ENCODE peak calls at places on chromosome 17, in five cellular contexts. F is BJ; L is nephron progenitor cell; W is tibial artery; O is CD4-positive, alpha-beta T cell. H is an unnamed sample.

GRCh38 chr17:42529054-42529453 is 7.0 kb upstream of the NAGLU start:
- DNase-seq in W (no peak), L (no peak), F (no peak), O (no peak), H (no peak)

GRCh38 chr17:28180449-28180848 is 138.0 kb downstream of the NLK start:
- DNase-seq in O (no peak), F (peak), L (no peak), W (no peak), H (no peak)

GRCh38 chr17:58335061-58335731 is 6.6 kb upstream of the TSPOAP1 start:
- DNase-seq in W (no peak), O (no peak), F (no peak), L (no peak), H (peak)

GRCh38 chr17:42683407-42684031 is 1.2 kb downstream of the CNTNAP1 start:
- DNase-seq in L (no peak), W (peak), O (no peak), F (no peak), H (no peak)

GRCh38 chr17:43582426-43582825 is 36.3 kb upstream of the ETV4 start:
- DNase-seq in W (no peak), F (no peak), O (no peak), L (no peak), H (no peak)

GRCh38 chr17:19766421-19767270 is 18.5 kb upstream of the ALDH3A1 start:
- DNase-seq in L (peak), W (peak), F (no peak), O (peak), H (peak)

GRCh38 chr17:17384291-17384615 is 81.1 kb downstream of the NT5M start:
- DNase-seq in F (no peak), W (no peak), O (no peak), L (no peak), H (no peak)

GRCh38 chr17:13978478-13978877 is 90.8 kb upstream of the COX10 start:
- DNase-seq in O (no peak), F (no peak), W (no peak), L (no peak), H (no peak)

GRCh38 chr17:72806011-72806410 is 286.5 kb downstream of the SLC39A11 start:
- DNase-seq in L (no peak), F (no peak), W (no peak), O (no peak), H (no peak)

GRCh38 chr17:40062347-40063033 is at the start of gene THRA:
- DNase-seq in W (peak), L (peak), O (peak), F (no peak), H (no peak)

GRCh38 chr17:82603981-82604448 is 44.2 kb downstream of the WDR45B start:
- DNase-seq in O (no peak), F (no peak), L (no peak), W (peak), H (peak)

GRCh38 chr17:51164911-51165679 is 1.1 kb upstream of the NME2 start:
- DNase-seq in O (no peak), F (no peak), W (no peak), L (peak), H (no peak)

GRCh38 chr17:8264320-8264719 is 15.2 kb downstream of the PFAS start:
- DNase-seq in L (no peak), W (no peak), O (no peak), F (no peak), H (no peak)

GRCh38 chr17:22507823-22508222 is 815.5 kb downstream of the KCNJ18 start:
- DNase-seq in L (no peak), W (no peak), F (no peak), O (no peak), H (no peak)

GRCh38 chr17:44351464-44351863 is 6.4 kb downstream of the GRN start:
- DNase-seq in F (no peak), O (no peak), L (no peak), W (no peak), H (no peak)

GRCh38 chr17:63181856-63182255 is 215.8 kb downstream of the TANC2 start:
- DNase-seq in W (no peak), F (no peak), L (no peak), O (no peak), H (no peak)

GRCh38 chr17:2547176-2547575 is 35.5 kb upstream of the METTL16 start:
- DNase-seq in F (no peak), O (no peak), L (no peak), W (no peak), H (no peak)

GRCh38 chr17:80605326-80606066 is 60.9 kb downstream of the RPTOR start:
- DNase-seq in O (peak), W (no peak), L (no peak), F (no peak), H (no peak)

GRCh38 chr17:35748979-35749378 is 4.1 kb downstream of the GAS2L2 start:
- DNase-seq in F (no peak), W (no peak), O (no peak), L (no peak), H (no peak)

GRCh38 chr17:30323262-30323894 is 10.5 kb downstream of the TMIGD1 start:
- DNase-seq in F (no peak), W (no peak), O (peak), L (no peak), H (peak)

GRCh38 chr17:75940727-75941441 is at the start of gene FBF1:
- DNase-seq in L (peak), O (peak), W (peak), F (peak), H (peak)
- TF ChIP-seq CTCF in L (no peak), O (no peak), W (no peak), F (peak), H (no peak)

GRCh38 chr17:348692-349425 is 3.7 kb downstream of the RPH3AL start:
- DNase-seq in L (no peak), F (no peak), W (no peak), O (no peak), H (no peak)

GRCh38 chr17:347309-347708 is 5.3 kb downstream of the RPH3AL start:
- DNase-seq in L (no peak), W (no peak), O (no peak), F (no peak), H (no peak)

GRCh38 chr17:345992-346785 is 6.4 kb downstream of the RPH3AL start:
- DNase-seq in L (no peak), F (no peak), O (no peak), W (no peak), H (no peak)

GRCh38 chr17:349666-350065 is 2.9 kb downstream of the RPH3AL start:
- DNase-seq in L (no peak), O (no peak), W (no peak), F (no peak), H (no peak)

GRCh38 chr17:348012-348411 is 4.6 kb downstream of the RPH3AL start:
- DNase-seq in O (no peak), L (no peak), F (no peak), W (no peak), H (no peak)
- TF ChIP-seq CTCF in O (no peak), L (no peak), F (no peak), W (no peak), H (no peak)

GRCh38 chr17:77644981-77645380 is 313.5 kb upstream of the TNRC6C start:
- DNase-seq in L (peak), F (no peak), W (no peak), O (peak), H (no peak)
- TF ChIP-seq CTCF in L (no peak), F (no peak), W (no peak), O (peak), H (no peak)

DNA sequence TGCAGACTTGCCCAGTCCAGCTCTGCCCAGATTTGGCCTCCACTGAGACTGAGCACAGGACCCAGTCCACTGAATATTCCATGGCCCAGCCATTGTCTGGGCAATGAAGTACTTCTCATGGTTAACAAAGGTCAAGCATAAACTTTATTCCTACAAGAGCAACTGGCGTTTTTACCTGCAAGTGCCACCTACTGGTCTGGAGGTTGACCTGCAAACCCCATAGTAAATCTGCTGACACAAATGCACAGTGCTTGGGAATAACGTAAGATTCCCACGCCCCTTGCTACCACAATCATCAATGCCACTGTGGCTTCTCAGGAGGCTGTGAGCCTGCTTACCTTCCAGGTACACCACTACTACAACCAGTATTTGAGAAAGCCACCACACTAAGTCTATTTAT is 170.2 kb downstream of the CEP112 start:
- DNase-seq in F (no peak), W (no peak), L (no peak), O (no peak), H (no peak)
- TF ChIP-seq CTCF in F (no peak), W (no peak), L (no peak), O (no peak), H (no peak)

GRCh38 chr17:31392856-31393748 is 1.6 kb downstream of the RAB11FIP4 start:
- DNase-seq in F (no peak), L (no peak), O (no peak), W (peak), H (no peak)

GRCh38 chr17:31391496-31391949 is at the start of gene RAB11FIP4:
- DNase-seq in O (no peak), F (no peak), W (peak), L (peak), H (no peak)

GRCh38 chr17:31393749-31394146 is 2.3 kb downstream of the RAB11FIP4 start:
- DNase-seq in O (no peak), L (no peak), W (peak), F (no peak), H (no peak)

GRCh38 chr17:31390748-31391495 is 553 bp upstream of the RAB11FIP4 start:
- DNase-seq in O (no peak), L (no peak), F (no peak), W (peak), H (no peak)

GRCh38 chr17:31392002-31392855 is 754 bp downstream of the RAB11FIP4 start:
- DNase-seq in W (peak), F (no peak), O (no peak), L (no peak), H (no peak)
- TF ChIP-seq CTCF in W (no peak), F (no peak), O (no peak), L (no peak), H (no peak)

GRCh38 chr17:21021208-21021803 is 21.5 kb downstream of the USP22 start:
- DNase-seq in L (no peak), W (no peak), O (no peak), F (no peak), H (peak)

GRCh38 chr17:21020622-21021021 is 22.2 kb downstream of the USP22 start:
- DNase-seq in F (no peak), L (no peak), W (peak), O (no peak), H (peak)

GRCh38 chr17:21017861-21018260 is 24.9 kb downstream of the USP22 start:
- DNase-seq in W (peak), O (no peak), F (no peak), L (no peak), H (peak)

GRCh38 chr17:21018894-21019293 is 23.9 kb downstream of the USP22 start:
- DNase-seq in F (no peak), W (no peak), L (no peak), O (no peak), H (no peak)

GRCh38 chr17:21019976-21020575 is 22.7 kb downstream of the USP22 start:
- DNase-seq in W (peak), F (no peak), O (no peak), L (no peak), H (peak)
- TF ChIP-seq CTCF in W (peak), F (peak), O (no peak), L (peak), H (peak)

GRCh38 chr17:65794572-65794971 is 233.1 kb upstream of the AXIN2 start:
- DNase-seq in L (peak), O (no peak), W (no peak), F (no peak), H (no peak)
- TF ChIP-seq CTCF in L (peak), O (peak), W (peak), F (peak), H (no peak)

DNA sequence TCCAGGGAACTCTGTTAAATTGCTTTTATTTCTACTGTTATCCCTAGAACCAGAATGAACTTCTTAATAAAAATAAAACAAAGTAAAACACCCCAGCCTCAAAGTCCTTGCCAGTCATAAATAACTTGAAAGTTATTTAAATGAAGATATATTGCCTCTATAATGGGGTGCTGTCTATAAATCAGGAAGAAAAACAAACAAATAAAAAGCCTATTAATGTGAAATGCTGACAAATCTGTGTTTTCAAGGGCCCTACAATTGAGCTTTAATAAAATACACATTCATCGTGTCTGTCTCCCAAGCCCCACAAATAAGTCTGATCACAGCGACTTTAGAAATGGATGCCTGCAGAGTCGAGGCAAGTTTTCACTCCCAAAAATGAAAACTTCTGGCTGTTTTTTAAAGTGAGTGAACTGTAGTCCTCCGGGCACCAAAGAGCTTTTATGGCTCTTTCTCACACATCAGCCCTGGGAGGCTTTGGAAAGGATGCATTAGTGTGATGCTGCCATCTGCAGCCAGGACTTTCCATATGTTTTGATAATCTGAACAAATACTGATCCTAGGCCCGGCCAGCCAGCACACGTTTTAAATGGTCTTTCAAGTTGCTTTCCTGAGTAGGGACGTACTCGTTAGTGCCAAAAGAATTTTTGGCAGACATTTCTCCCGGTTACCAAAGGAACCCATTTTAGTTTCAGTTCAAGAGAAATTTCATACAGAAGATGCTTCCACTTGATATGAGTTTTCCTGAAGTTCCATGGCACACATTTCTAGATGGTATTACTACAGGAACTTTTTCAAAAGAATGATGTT is 16.3 kb downstream of the NACA2 start:
- DNase-seq in O (no peak), W (no peak), L (peak), F (no peak), H (no peak)
- TF ChIP-seq CTCF in O (no peak), W (peak), L (peak), F (peak), H (no peak)

H was measured in CD14-positive monocyte.